ENCODE peak calls at places on chromosome 20, in four cellular contexts. S, V, A and B are unnamed samples.

GRCh38 chr20:37921341-37921929 is 18.5 kb downstream of the VSTM2L start:
- DNase-seq in S (no peak), V (no peak), A (no peak), B (no peak)

GRCh38 chr20:59192533-59192896 is 28.9 kb downstream of the ZNF831 start:
- DNase-seq in S (no peak), V (peak), A (no peak), B (no peak)

GRCh38 chr20:46709459-46710148 is at the start of gene SLC2A10:
- DNase-seq in S (peak), V (peak), A (peak), B (peak)

GRCh38 chr20:47543006-47543431 is 41.3 kb downstream of the NCOA3 start:
- DNase-seq in S (no peak), V (no peak), A (peak), B (peak)

GRCh38 chr20:39849664-39850063 is 839.4 kb downstream of the MAFB start:
- DNase-seq in S (no peak), V (peak), A (peak), B (peak)

GRCh38 chr20:63139856-63140255 is 76.1 kb downstream of the YTHDF1 start:
- DNase-seq in S (no peak), V (peak), A (no peak), B (no peak)

GRCh38 chr20:41340327-41341055 is at the start of gene LPIN3:
- DNase-seq in S (peak), V (peak), A (peak), B (peak)

GRCh38 chr20:39152126-39152525 is 190.0 kb downstream of the DHX35 start:
- DNase-seq in S (no peak), V (no peak), A (no peak), B (no peak)

GRCh38 chr20:45347936-45348809 is at the start of gene SDC4:
- DNase-seq in S (peak), V (peak), A (peak), B (peak)

GRCh38 chr20:19710336-19710721 is 47.7 kb upstream of the RIN2 start:
- DNase-seq in S (no peak), V (no peak), A (no peak), B (no peak)

GRCh38 chr20:40584128-40584819 is 104.8 kb downstream of the MAFB start:
- DNase-seq in S (no peak), V (no peak), A (no peak), B (no peak)

GRCh38 chr20:401682-402495 is 6.2 kb upstream of the RBCK1 start:
- DNase-seq in S (no peak), V (no peak), A (peak), B (peak)

GRCh38 chr20:59764037-59764436 is 159.7 kb downstream of the PHACTR3 start:
- DNase-seq in S (no peak), V (no peak), A (no peak), B (no peak)

GRCh38 chr20:9417665-9418064 is 96.7 kb upstream of the LAMP5 start:
- DNase-seq in S (no peak), V (no peak), A (peak), B (peak)

GRCh38 chr20:49386848-49387605 is 95.4 kb downstream of the KCNB1 start:
- DNase-seq in S (no peak), V (peak), A (no peak), B (no peak)

GRCh38 chr20:5264807-5265206 is 51.9 kb downstream of the PROKR2 start:
- DNase-seq in S (no peak), V (no peak), A (no peak), B (no peak)

GRCh38 chr20:63082308-63082938 is 75.7 kb upstream of the BHLHE23 start:
- DNase-seq in S (peak), V (peak), A (peak), B (peak)

GRCh38 chr20:32390999-32391398 is 32.9 kb downstream of the ASXL1 start:
- DNase-seq in S (no peak), V (no peak), A (no peak), B (peak)

GRCh38 chr20:21286775-21287174 is 16.4 kb upstream of the XRN2 start:
- DNase-seq in S (no peak), V (no peak), A (no peak), B (no peak)

GRCh38 chr20:51574248-51575033 is 31.9 kb upstream of the NFATC2 start:
- DNase-seq in S (peak), V (no peak), A (no peak), B (no peak)

GRCh38 chr20:36267605-36268500 is 31.6 kb downstream of the AAR2 start:
- DNase-seq in S (no peak), V (no peak), A (no peak), B (no peak)

GRCh38 chr20:5030348-5031205 is 29.3 kb upstream of the SLC23A2 start:
- DNase-seq in S (no peak), V (no peak), A (no peak), B (no peak)

GRCh38 chr20:44074252-44075151 is 112.5 kb downstream of the JPH2 start:
- DNase-seq in S (no peak), V (peak), A (peak), B (peak)

GRCh38 chr20:35135867-35136586 is 11.1 kb downstream of the EDEM2 start:
- DNase-seq in S (no peak), V (no peak), A (peak), B (peak)

GRCh38 chr20:59696476-59696875 is 92.1 kb downstream of the PHACTR3 start:
- DNase-seq in S (no peak), V (no peak), A (no peak), B (no peak)

GRCh38 chr20:33552519-33552918 is 62.6 kb downstream of the CBFA2T2 start:
- DNase-seq in S (no peak), V (no peak), A (no peak), B (no peak)

GRCh38 chr20:39081255-39081654 is 119.1 kb downstream of the DHX35 start:
- DNase-seq in S (peak), V (peak), A (peak), B (peak)

GRCh38 chr20:49360242-49360968 is 82.5 kb upstream of the ZNFX1 start:
- DNase-seq in S (no peak), V (no peak), A (no peak), B (no peak)

GRCh38 chr20:50727792-50728485 is 3.4 kb upstream of the PARD6B start:
- DNase-seq in S (no peak), V (no peak), A (no peak), B (no peak)

GRCh38 chr20:32333181-32333987 is 24.7 kb upstream of the ASXL1 start:
- DNase-seq in S (peak), V (no peak), A (peak), B (no peak)

GRCh38 chr20:840858-841567 is 7.5 kb downstream of the FAM110A start:
- DNase-seq in S (peak), V (peak), A (peak), B (no peak)

GRCh38 chr20:2507875-2508630 is 662 bp downstream of the ZNF343 start:
- DNase-seq in S (no peak), V (no peak), A (no peak), B (peak)

GRCh38 chr20:34262488-34263288 is 21.5 kb downstream of the ASIP start:
- DNase-seq in S (no peak), V (no peak), A (peak), B (peak)

GRCh38 chr20:19757487-19757972 is 528 bp upstream of the RIN2 start:
- DNase-seq in S (peak), V (peak), A (peak), B (peak)